ENCODE peak calls at places on chromosomes 13 and 19, in eight cellular contexts. D, F, R, S, V, J, T and U are unnamed samples.

GRCh38 chr19:55644842-55645511 is 1.5 kb downstream of the ZNF581 start:
- DNase-seq in D (no peak), F (no peak), R (no peak), S (no peak), V (peak), J (no peak), T (no peak), U (no peak)

GRCh38 chr13:31007392-31007791 is 74.9 kb downstream of the TEX26 start:
- DNase-seq in D (no peak), F (no peak), R (no peak), S (no peak), V (no peak), J (no peak), T (no peak), U (no peak)

GRCh38 chr19:18292810-18293641 is 11.6 kb upstream of the JUND start:
- DNase-seq in D (peak), F (peak), R (no peak), S (peak), V (peak), J (no peak), T (peak), U (no peak)

GRCh38 chr19:35963514-35963913 is 27.3 kb downstream of the LRFN3 start:
- DNase-seq in D (no peak), F (no peak), R (peak), S (no peak), V (no peak), J (no peak), T (peak), U (no peak)

GRCh38 chr19:53977991-53978731 is 13.3 kb upstream of the CACNG6 start:
- DNase-seq in D (no peak), F (peak), R (peak), S (peak), V (no peak), J (peak), T (peak), U (no peak)

GRCh38 chr13:51832471-51833152 is 12.4 kb downstream of the TMEM272 start:
- DNase-seq in D (no peak), F (no peak), R (no peak), S (no peak), V (peak), J (no peak), T (peak), U (no peak)

GRCh38 chr13:83943530-83944279 is 61.4 kb upstream of the SLITRK1 start:
- DNase-seq in D (no peak), F (no peak), R (no peak), S (no peak), V (no peak), J (no peak), T (no peak), U (no peak)

GRCh38 chr13:23695711-23696512 is 125.7 kb downstream of the TNFRSF19 start:
- DNase-seq in D (peak), F (no peak), R (no peak), S (peak), V (peak), J (no peak), T (peak), U (no peak)

GRCh38 chr19:17847538-17848366 is at the start of gene JAK3:
- DNase-seq in D (no peak), F (no peak), R (no peak), S (peak), V (peak), J (no peak), T (peak), U (no peak)

GRCh38 chr19:35266904-35267817 is 1.6 kb upstream of the USF2 start:
- DNase-seq in D (peak), F (peak), R (no peak), S (peak), V (peak), J (no peak), T (peak), U (no peak)

GRCh38 chr19:39307233-39307821 is 11.1 kb downstream of the IFNL1 start:
- DNase-seq in D (peak), F (no peak), R (no peak), S (no peak), V (no peak), J (no peak), T (peak), U (no peak)

GRCh38 chr13:33999830-34000605 is 182.1 kb downstream of the RFC3 start:
- DNase-seq in D (no peak), F (no peak), R (no peak), S (no peak), V (no peak), J (no peak), T (no peak), U (no peak)

GRCh38 chr19:2969104-2969504 is 8.3 kb upstream of the TLE6 start:
- DNase-seq in D (no peak), F (peak), R (no peak), S (peak), V (no peak), J (no peak), T (peak), U (no peak)

GRCh38 chr13:22915442-22916082 is 265.2 kb upstream of the SGCG start:
- DNase-seq in D (peak), F (peak), R (no peak), S (peak), V (no peak), J (no peak), T (peak), U (no peak)

GRCh38 chr13:92716749-92717148 is 509.9 kb upstream of the GPC6 start:
- DNase-seq in D (no peak), F (no peak), R (no peak), S (no peak), V (no peak), J (no peak), T (no peak), U (no peak)

GRCh38 chr19:54245936-54246335 is 3.3 kb upstream of the LILRA6 start:
- DNase-seq in D (no peak), F (no peak), R (no peak), S (no peak), V (no peak), J (no peak), T (no peak), U (no peak)

GRCh38 chr13:106649495-106649894 is 81.6 kb upstream of the ARGLU1 start:
- DNase-seq in D (no peak), F (no peak), R (no peak), S (no peak), V (no peak), J (no peak), T (peak), U (peak)

GRCh38 chr19:16161848-16162247 is 11.5 kb downstream of the CIB3 start:
- DNase-seq in D (no peak), F (no peak), R (peak), S (no peak), V (no peak), J (no peak), T (no peak), U (no peak)

GRCh38 chr13:77986699-77987098 is 68.1 kb upstream of the EDNRB start:
- DNase-seq in D (no peak), F (no peak), R (no peak), S (no peak), V (no peak), J (no peak), T (no peak), U (no peak)

GRCh38 chr13:48891586-48891985 is 84.1 kb upstream of the FNDC3A start:
- DNase-seq in D (no peak), F (no peak), R (no peak), S (no peak), V (no peak), J (no peak), T (no peak), U (no peak)

GRCh38 chr13:28805193-28805819 is 14.8 kb upstream of the MTUS2 start:
- DNase-seq in D (no peak), F (no peak), R (no peak), S (peak), V (no peak), J (no peak), T (no peak), U (no peak)

GRCh38 chr13:36998624-36999041 is 507 bp downstream of the ALG5 start:
- DNase-seq in D (peak), F (peak), R (no peak), S (peak), V (peak), J (no peak), T (peak), U (no peak)

GRCh38 chr13:47289578-47289977 is 392.7 kb upstream of the HTR2A start:
- DNase-seq in D (no peak), F (no peak), R (no peak), S (no peak), V (no peak), J (no peak), T (no peak), U (no peak)

GRCh38 chr13:33197551-33197971 is 88.0 kb downstream of the STARD13 start:
- DNase-seq in D (no peak), F (no peak), R (no peak), S (no peak), V (no peak), J (no peak), T (peak), U (no peak)

GRCh38 chr19:12800873-12801465 is 631 bp downstream of the PRDX2 start:
- DNase-seq in D (no peak), F (no peak), R (no peak), S (no peak), V (no peak), J (no peak), T (peak), U (no peak)

GRCh38 chr13:46855166-46855565 is 41.7 kb downstream of the HTR2A start:
- DNase-seq in D (no peak), F (no peak), R (no peak), S (no peak), V (no peak), J (no peak), T (peak), U (no peak)

GRCh38 chr13:50224534-50224933 is 209.3 kb downstream of the KCNRG start:
- DNase-seq in D (no peak), F (no peak), R (no peak), S (no peak), V (no peak), J (no peak), T (no peak), U (no peak)

GRCh38 chr13:112056739-112057433 is 10.1 kb upstream of the SOX1 start:
- DNase-seq in D (no peak), F (no peak), R (no peak), S (no peak), V (no peak), J (no peak), T (no peak), U (no peak)

GRCh38 chr19:31408460-31409124 is 59.4 kb upstream of the TSHZ3 start:
- DNase-seq in D (no peak), F (peak), R (peak), S (no peak), V (no peak), J (peak), T (peak), U (peak)

GRCh38 chr19:870963-871401 is 11.5 kb downstream of the CFD start:
- DNase-seq in D (peak), F (no peak), R (no peak), S (peak), V (no peak), J (no peak), T (no peak), U (no peak)

GRCh38 chr13:75165543-75166230 is 316.3 kb downstream of the TBC1D4 start:
- DNase-seq in D (no peak), F (no peak), R (no peak), S (no peak), V (no peak), J (no peak), T (no peak), U (no peak)

GRCh38 chr19:3736106-3736724 is 25.3 kb downstream of the APBA3 start:
- DNase-seq in D (no peak), F (no peak), R (no peak), S (no peak), V (no peak), J (no peak), T (no peak), U (no peak)

GRCh38 chr13:29799041-29799440 is 51.4 kb downstream of the UBL3 start:
- DNase-seq in D (no peak), F (no peak), R (no peak), S (no peak), V (no peak), J (no peak), T (no peak), U (no peak)

GRCh38 chr13:110471156-110471832 is 90.2 kb downstream of the RAB20 start:
- DNase-seq in D (peak), F (no peak), R (no peak), S (no peak), V (peak), J (no peak), T (peak), U (no peak)

GRCh38 chr19:3163230-3163886 is 15.2 kb upstream of the S1PR4 start:
- DNase-seq in D (peak), F (peak), R (peak), S (peak), V (peak), J (no peak), T (peak), U (no peak)

GRCh38 chr19:14957464-14957863 is 16.2 kb downstream of the OR7C2 start:
- DNase-seq in D (no peak), F (no peak), R (no peak), S (no peak), V (no peak), J (no peak), T (no peak), U (no peak)

GRCh38 chr19:46856062-46857022 is 4.5 kb upstream of the ARHGAP35 start:
- DNase-seq in D (peak), F (peak), R (peak), S (peak), V (peak), J (peak), T (peak), U (peak)
- H3K4me3 ChIP-seq in D (peak), F (peak), R (peak), S (peak), V (peak), J (peak), T (no peak), U (peak)

DNA sequence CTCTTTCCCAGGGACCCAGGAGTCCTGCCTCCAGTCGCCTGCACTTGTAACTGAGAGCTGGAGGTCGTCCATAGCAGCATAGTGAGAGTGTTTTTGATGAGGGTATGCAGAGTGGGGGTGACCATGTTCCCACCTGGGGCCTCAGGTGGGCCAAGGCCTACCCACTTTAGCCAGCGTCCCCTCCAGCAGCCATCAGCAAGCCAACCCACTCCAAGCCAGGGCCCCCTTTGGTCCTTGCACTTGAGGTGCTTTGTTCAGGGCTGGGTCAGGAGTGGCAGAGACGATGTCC is 11.9 kb upstream of the SMG9 start:
- DNase-seq in D (no peak), F (no peak), R (no peak), S (no peak), V (no peak), J (no peak), T (no peak), U (no peak)
- TF ChIP-seq CTCF in D (no peak), F (no peak), R (no peak), S (no peak), V (peak), J (no peak), T (no peak), U (no peak)

GRCh38 chr19:45676851-45677263 is 8.8 kb downstream of the GIPR start:
- DNase-seq in D (peak), F (no peak), R (no peak), S (no peak), V (peak), J (no peak), T (peak), U (no peak)

GRCh38 chr19:45668342-45668871 is 386 bp downstream of the GIPR start:
- DNase-seq in D (no peak), F (no peak), R (no peak), S (no peak), V (no peak), J (no peak), T (peak), U (no peak)

GRCh38 chr19:45667620-45668341 is at the start of gene GIPR:
- DNase-seq in D (peak), F (no peak), R (no peak), S (peak), V (peak), J (no peak), T (peak), U (no peak)

DNA sequence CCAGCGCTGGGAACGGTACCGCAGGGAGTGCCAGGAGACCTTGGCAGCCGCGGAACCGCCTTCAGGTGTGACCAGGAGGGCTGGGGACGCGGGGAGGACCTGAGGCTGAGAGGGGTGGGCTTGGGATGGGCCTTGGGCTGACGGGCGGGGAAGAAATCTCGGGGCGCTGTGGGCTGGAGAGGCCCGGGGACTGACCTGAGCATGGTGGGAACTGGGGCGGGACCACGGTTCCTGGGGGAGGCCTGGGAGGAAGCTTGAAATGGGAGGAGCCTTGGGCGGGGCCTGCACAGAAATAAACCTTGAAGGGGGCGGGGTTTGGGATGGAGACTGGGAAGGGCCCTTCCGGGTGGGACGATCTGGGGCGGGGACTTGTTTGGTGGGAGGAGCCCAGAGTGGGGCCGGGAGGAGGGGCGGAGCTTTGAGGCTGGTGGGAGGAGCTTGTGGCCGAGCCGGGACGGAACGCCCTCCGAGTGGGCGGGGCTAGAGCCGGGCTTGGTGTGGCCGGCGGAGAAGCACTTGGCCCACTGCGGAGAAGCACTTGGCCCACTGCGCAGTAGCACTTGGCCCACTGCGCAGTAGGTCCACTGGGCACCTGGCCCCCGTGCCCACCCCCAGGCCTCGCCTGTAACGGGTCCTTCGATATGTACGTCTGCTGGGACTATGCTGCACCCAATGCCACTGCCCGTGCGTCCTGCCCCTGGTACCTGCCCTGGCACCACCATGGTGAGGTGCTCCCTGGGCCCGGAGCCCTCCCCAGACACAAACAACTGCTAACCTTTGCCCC is 2.8 kb downstream of the GIPR start:
- DNase-seq in D (peak), F (peak), R (peak), S (peak), V (peak), J (no peak), T (peak), U (no peak)
- H3K4me3 ChIP-seq in D (peak), F (no peak), R (peak), S (peak), V (peak), J (no peak), T (no peak), U (peak)

GRCh38 chr19:5122121-5122400 is 153.1 kb downstream of the KDM4B start:
- DNase-seq in D (no peak), F (no peak), R (no peak), S (no peak), V (no peak), J (no peak), T (no peak), U (no peak)
- TF ChIP-seq CTCF in D (no peak), F (no peak), R (no peak), S (no peak), V (no peak), J (no peak), T (no peak), U (no peak)

GRCh38 chr19:40598121-40598917 is 2.9 kb upstream of the LTBP4 start:
- DNase-seq in D (peak), F (peak), R (peak), S (peak), V (peak), J (no peak), T (peak), U (no peak)
- H3K4me3 ChIP-seq in D (no peak), F (no peak), R (peak), S (peak), V (no peak), J (peak), T (no peak), U (peak)

GRCh38 chr13:102928971-102929370 is 83.1 kb downstream of the ERCC5 start:
- DNase-seq in D (no peak), F (no peak), R (no peak), S (no peak), V (no peak), J (no peak), T (no peak), U (no peak)
- TF ChIP-seq CTCF in D (no peak), F (no peak), R (no peak), S (no peak), V (no peak), J (no peak), T (no peak), U (no peak)

GRCh38 chr19:7921302-7921954 is 1.3 kb downstream of the SNAPC2 start:
- DNase-seq in D (no peak), F (no peak), R (no peak), S (no peak), V (no peak), J (no peak), T (no peak), U (no peak)

GRCh38 chr19:7923295-7924191 is 2.4 kb downstream of the CTXN1 start:
- DNase-seq in D (no peak), F (peak), R (no peak), S (no peak), V (no peak), J (no peak), T (no peak), U (no peak)

GRCh38 chr19:7920520-7921301 is 573 bp downstream of the SNAPC2 start:
- DNase-seq in D (peak), F (peak), R (peak), S (peak), V (peak), J (peak), T (peak), U (no peak)

GRCh38 chr19:7922841-7923205 is 2.7 kb downstream of the SNAPC2 start:
- DNase-seq in D (no peak), F (no peak), R (no peak), S (no peak), V (no peak), J (no peak), T (no peak), U (no peak)

GRCh38 chr19:7921955-7922840 is 2.1 kb downstream of the SNAPC2 start:
- DNase-seq in D (no peak), F (no peak), R (no peak), S (no peak), V (no peak), J (no peak), T (no peak), U (no peak)
- H3K4me3 ChIP-seq in D (peak), F (no peak), R (no peak), S (peak), V (no peak), J (peak), T (no peak), U (no peak)

DNA sequence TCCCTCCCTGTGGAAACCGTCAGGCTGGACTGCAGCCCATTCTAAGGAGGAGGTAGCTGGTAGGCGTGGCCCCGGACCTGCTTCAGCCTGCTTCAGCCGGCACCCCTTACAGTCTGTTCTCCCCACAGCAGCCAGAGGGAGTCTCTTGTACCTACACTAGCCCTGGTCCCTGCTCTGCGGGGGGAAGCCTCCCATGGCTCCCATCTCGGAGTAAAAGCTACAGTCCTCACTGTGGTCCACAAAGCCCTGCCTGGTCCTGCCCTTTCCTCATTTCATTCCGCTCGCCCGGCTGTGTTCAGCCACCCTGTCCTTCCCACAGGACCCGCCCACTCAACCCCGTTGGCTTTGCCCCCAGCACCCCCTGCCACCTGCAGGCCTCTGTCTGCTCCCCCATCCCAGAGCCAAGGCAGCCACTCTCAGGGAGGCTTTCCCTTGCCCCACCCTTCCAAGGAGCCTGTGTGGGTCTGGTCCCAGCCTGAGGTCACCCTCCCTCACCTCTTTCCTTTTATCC is 1.3 kb downstream of the PGLYRP1 start:
- DNase-seq in D (no peak), F (no peak), R (no peak), S (no peak), V (no peak), J (no peak), T (peak), U (no peak)
- TF ChIP-seq CTCF in D (no peak), F (no peak), R (no peak), S (no peak), V (no peak), J (no peak), T (no peak), U (no peak)

GRCh38 chr19:51131780-51132680 is 7.3 kb downstream of the SIGLEC9 start:
- DNase-seq in D (peak), F (no peak), R (peak), S (peak), V (peak), J (no peak), T (peak), U (no peak)
- H3K4me3 ChIP-seq in D (no peak), F (no peak), R (no peak), S (peak), V (no peak), J (no peak), T (no peak), U (no peak)